ENCODE peak calls at places on chromosome 7, in five cellular contexts. I is NCI-H2029; F is HCEC 1CT; D is neural crest cell; H is activated naive CD4-positive, alpha-beta T cell. G is an unnamed sample.

GRCh38 chr7:1669954-1670893 is at the start of gene ELFN1:
- DNase-seq in I (no peak), F (no peak), D (peak; percentile 61), H (no peak), G (peak; percentile 88)

GRCh38 chr7:142357953-142358520 is 100.2 kb upstream of the PRSS58 start:
- DNase-seq in I (peak; percentile 42), F (peak; percentile 73), D (no peak), H (no peak), G (peak; percentile 73)

GRCh38 chr7:92916751-92917369 is 80.5 kb upstream of the CDK6 start:
- DNase-seq in I (no peak), F (peak; percentile 15), D (no peak), H (no peak), G (peak; percentile 57)

GRCh38 chr7:143376396-143376795 is 4.7 kb upstream of the ZYX start:
- DNase-seq in I (no peak), F (no peak), D (no peak), H (no peak), G (no peak)

GRCh38 chr7:41007351-41007751 is 695.5 kb downstream of the INHBA start:
- DNase-seq in I (no peak), F (peak; percentile 45), D (no peak), H (no peak), G (no peak)

GRCh38 chr7:30082686-30083085 is 52.1 kb upstream of the MTURN start:
- DNase-seq in I (no peak), F (no peak), D (no peak), H (no peak), G (no peak)

GRCh38 chr7:69169356-69169755 is 428.9 kb upstream of the AUTS2 start:
- DNase-seq in I (no peak), F (no peak), D (no peak), H (no peak), G (no peak)

GRCh38 chr7:131610007-131610406 is 53.6 kb upstream of the PODXL start:
- DNase-seq in I (no peak), F (no peak), D (no peak), H (no peak), G (no peak)

GRCh38 chr7:149171894-149172533 is 23.3 kb upstream of the ZNF282 start:
- DNase-seq in I (no peak), F (no peak), D (no peak), H (no peak), G (no peak)

GRCh38 chr7:106100863-106101262 is 11.2 kb downstream of the SYPL1 start:
- DNase-seq in I (no peak), F (no peak), D (no peak), H (no peak), G (no peak)

GRCh38 chr7:77516085-77516484 is 21.0 kb upstream of the PTPN12 start:
- DNase-seq in I (no peak), F (no peak), D (no peak), H (no peak), G (no peak)

GRCh38 chr7:73622909-73623797 is 1.2 kb downstream of the MLXIPL start:
- DNase-seq in I (no peak), F (no peak), D (no peak), H (no peak), G (peak; percentile 41)

GRCh38 chr7:2256306-2257045 is 14.4 kb downstream of the NUDT1 start:
- DNase-seq in I (no peak), F (no peak), D (no peak), H (no peak), G (no peak)

GRCh38 chr7:97405842-97406241 is 288.3 kb downstream of the SDHAF3 start:
- DNase-seq in I (no peak), F (no peak), D (no peak), H (no peak), G (no peak)

GRCh38 chr7:38584443-38585210 is 46.5 kb downstream of the AMPH start:
- DNase-seq in I (no peak), F (peak; percentile 1), D (no peak), H (no peak), G (no peak)

GRCh38 chr7:128738570-128739047 is 550 bp upstream of the CALU start:
- DNase-seq in I (no peak), F (no peak), D (no peak), H (no peak), G (peak; percentile 40)

GRCh38 chr7:123680580-123680979 is 24.9 kb downstream of the LMOD2 start:
- DNase-seq in I (no peak), F (no peak), D (no peak), H (no peak), G (no peak)

GRCh38 chr7:142796501-142797341 is 26.0 kb downstream of the PRSS2 start:
- DNase-seq in I (no peak), F (no peak), D (no peak), H (peak; percentile 52), G (peak; percentile 58)

GRCh38 chr7:155665079-155665956 is 20.9 kb downstream of the RBM33 start:
- DNase-seq in I (no peak), F (no peak), D (no peak), H (no peak), G (no peak)

GRCh38 chr7:105854516-105854915 is 21.9 kb downstream of the ATXN7L1 start:
- DNase-seq in I (no peak), F (no peak), D (no peak), H (no peak), G (peak; percentile 58)

GRCh38 chr7:155373359-155374273 is 75.9 kb downstream of the INSIG1 start:
- DNase-seq in I (no peak), F (no peak), D (no peak), H (no peak), G (peak; percentile 57)

GRCh38 chr7:74282748-74283459 is 6.3 kb upstream of the CLIP2 start:
- DNase-seq in I (no peak), F (no peak), D (no peak), H (no peak), G (no peak)

GRCh38 chr7:122833888-122834570 is 52.2 kb downstream of the CADPS2 start:
- DNase-seq in I (no peak), F (no peak), D (no peak), H (no peak), G (no peak)

GRCh38 chr7:88669913-88670312 is 89.6 kb upstream of the ZNF804B start:
- DNase-seq in I (no peak), F (no peak), D (no peak), H (no peak), G (no peak)

GRCh38 chr7:100154651-100155491 is 3.7 kb downstream of the TRAPPC14 start:
- DNase-seq in I (no peak), F (no peak), D (no peak), H (no peak), G (no peak)

GRCh38 chr7:102872460-102872859 is 40.3 kb upstream of the LRRC17 start:
- DNase-seq in I (no peak), F (peak; percentile 96), D (no peak), H (no peak), G (no peak)

GRCh38 chr7:123433665-123434064 is 100.7 kb downstream of the IQUB start:
- DNase-seq in I (no peak), F (no peak), D (no peak), H (no peak), G (no peak)

GRCh38 chr7:14937580-14937979 is 35.0 kb upstream of the DGKB start:
- DNase-seq in I (no peak), F (no peak), D (no peak), H (no peak), G (no peak)

GRCh38 chr7:133904766-133905165 is 222.4 kb upstream of the LRGUK start:
- DNase-seq in I (no peak), F (no peak), D (no peak), H (no peak), G (no peak)

GRCh38 chr7:29626730-29627129 is 63.1 kb downstream of the PRR15 start:
- DNase-seq in I (no peak), F (no peak), D (no peak), H (no peak), G (no peak)

GRCh38 chr7:108030536-108030935 is 27.6 kb upstream of the LAMB1 start:
- DNase-seq in I (no peak), F (peak; percentile 74), D (no peak), H (no peak), G (no peak)

GRCh38 chr7:120806669-120807068 is 51.3 kb downstream of the TSPAN12 start:
- DNase-seq in I (no peak), F (peak; percentile 31), D (no peak), H (no peak), G (no peak)

GRCh38 chr7:98294798-98295382 is 13.4 kb downstream of the BRI3 start:
- DNase-seq in I (peak; percentile 37), F (peak; percentile 21), D (peak; percentile 61), H (no peak), G (peak; percentile 90)

GRCh38 chr7:94698275-94698674 is 42.3 kb upstream of the SGCE start:
- DNase-seq in I (no peak), F (peak; percentile 88), D (no peak), H (no peak), G (no peak)

GRCh38 chr7:154231732-154232131 is 179.5 kb downstream of the DPP6 start:
- DNase-seq in I (no peak), F (no peak), D (peak; percentile 20), H (no peak), G (no peak)

GRCh38 chr7:5589819-5590595 is 166.4 kb upstream of the TNRC18 start:
- DNase-seq in I (no peak), F (no peak), D (no peak), H (no peak), G (peak; percentile 58)